ENCODE peak calls at places on chromosomes 3 and 15, in four cellular contexts. One of them, this sample, is unnamed.

GRCh38 chr15:40163657-40164416 is 3.0 kb downstream of the BUB1B start:
- DNase-seq in foreskin keratinocyte: no peak
- DNase-seq in tibial artery: no peak
- DNase-seq in EL: no peak
- DNase-seq in this sample: no peak

GRCh38 chr15:48472756-48473155 is 141.5 kb downstream of the DUT start:
- DNase-seq in foreskin keratinocyte: peak
- DNase-seq in tibial artery: no peak
- DNase-seq in EL: peak
- DNase-seq in this sample: no peak

GRCh38 chr15:39942753-39943150 is 8.8 kb downstream of the EIF2AK4 start:
- DNase-seq in foreskin keratinocyte: no peak
- DNase-seq in tibial artery: no peak
- DNase-seq in EL: no peak
- DNase-seq in this sample: no peak

GRCh38 chr3:50050361-50050760 is 38.4 kb upstream of the RBM5 start:
- DNase-seq in foreskin keratinocyte: peak
- DNase-seq in tibial artery: no peak
- DNase-seq in EL: peak
- DNase-seq in this sample: no peak

GRCh38 chr3:21562225-21562624 is 188.8 kb downstream of the ZNF385D start:
- DNase-seq in foreskin keratinocyte: no peak
- DNase-seq in tibial artery: no peak
- DNase-seq in EL: no peak
- DNase-seq in this sample: no peak

GRCh38 chr3:173583496-173583895 is 186.0 kb downstream of the NLGN1 start:
- DNase-seq in foreskin keratinocyte: no peak
- DNase-seq in tibial artery: no peak
- DNase-seq in EL: no peak
- DNase-seq in this sample: no peak

GRCh38 chr3:99767341-99767740 is 50.3 kb upstream of the CMSS1 start:
- DNase-seq in foreskin keratinocyte: no peak
- DNase-seq in tibial artery: no peak
- DNase-seq in EL: no peak
- DNase-seq in this sample: no peak

GRCh38 chr3:73228425-73228824 is 167.0 kb downstream of the EBLN2 start:
- DNase-seq in foreskin keratinocyte: peak
- DNase-seq in tibial artery: no peak
- DNase-seq in EL: no peak
- DNase-seq in this sample: no peak

GRCh38 chr3:136334209-136334608 is 84.1 kb downstream of the PCCB start:
- DNase-seq in foreskin keratinocyte: peak
- DNase-seq in tibial artery: no peak
- DNase-seq in EL: no peak
- DNase-seq in this sample: no peak

GRCh38 chr15:90191344-90191687 is 9.8 kb upstream of the SEMA4B start:
- DNase-seq in foreskin keratinocyte: no peak
- DNase-seq in tibial artery: no peak
- DNase-seq in EL: no peak
- DNase-seq in this sample: no peak

GRCh38 chr15:65948352-65948751 is 79.1 kb downstream of the RAB11A start:
- DNase-seq in foreskin keratinocyte: no peak
- DNase-seq in tibial artery: no peak
- DNase-seq in EL: no peak
- DNase-seq in this sample: no peak

GRCh38 chr3:177516130-177517011 is 319.1 kb upstream of the TBL1XR1 start:
- DNase-seq in foreskin keratinocyte: no peak
- DNase-seq in tibial artery: no peak
- DNase-seq in EL: peak
- DNase-seq in this sample: no peak